ENCODE peak calls at places on chromosomes 13 and 19, in nine cellular contexts. One of them, this sample, is unnamed.

GRCh38 chr19:30009013-30009412 is 67.0 kb downstream of the URI1 start:
- DNase-seq in neural progenitor cell: no peak
- DNase-seq in amniotic stem cell: no peak
- DNase-seq in activated gamma-delta T cell treated with anti-CD3 and anti-CD28 coated beads, Interleukin-2, amount 50 U/mL, for 16 hours: no peak
- DNase-seq in activated CD8-positive, alpha-beta memory T cell treated with anti-CD3 and anti-CD28 coated beads for 48 hours: no peak
- DNase-seq in GM12864: no peak
- DNase-seq in T-cell: no peak
- DNase-seq in body of pancreas: no peak
- DNase-seq in foreskin fibroblast: no peak
- DNase-seq in this sample: no peak

GRCh38 chr19:54188224-54188871 is 1.0 kb downstream of the MBOAT7 start:
- DNase-seq in neural progenitor cell: peak
- DNase-seq in amniotic stem cell: no peak
- DNase-seq in activated gamma-delta T cell treated with anti-CD3 and anti-CD28 coated beads, Interleukin-2, amount 50 U/mL, for 16 hours: no peak
- DNase-seq in activated CD8-positive, alpha-beta memory T cell treated with anti-CD3 and anti-CD28 coated beads for 48 hours: no peak
- DNase-seq in GM12864: no peak
- DNase-seq in T-cell: peak
- DNase-seq in body of pancreas: no peak
- DNase-seq in foreskin fibroblast: peak
- DNase-seq in this sample: no peak

GRCh38 chr19:36508325-36508724 is 19.0 kb upstream of the ZNF566 start:
- DNase-seq in neural progenitor cell: no peak
- DNase-seq in amniotic stem cell: no peak
- DNase-seq in activated gamma-delta T cell treated with anti-CD3 and anti-CD28 coated beads, Interleukin-2, amount 50 U/mL, for 16 hours: no peak
- DNase-seq in activated CD8-positive, alpha-beta memory T cell treated with anti-CD3 and anti-CD28 coated beads for 48 hours: no peak
- DNase-seq in GM12864: no peak
- DNase-seq in T-cell: no peak
- DNase-seq in body of pancreas: no peak
- DNase-seq in foreskin fibroblast: no peak
- DNase-seq in this sample: no peak

GRCh38 chr19:7869453-7869909 is 4.7 kb downstream of the PRR36 start:
- DNase-seq in neural progenitor cell: peak
- DNase-seq in amniotic stem cell: no peak
- DNase-seq in activated gamma-delta T cell treated with anti-CD3 and anti-CD28 coated beads, Interleukin-2, amount 50 U/mL, for 16 hours: peak
- DNase-seq in activated CD8-positive, alpha-beta memory T cell treated with anti-CD3 and anti-CD28 coated beads for 48 hours: peak
- DNase-seq in GM12864: peak
- DNase-seq in T-cell: peak
- DNase-seq in body of pancreas: peak
- DNase-seq in foreskin fibroblast: peak
- DNase-seq in this sample: peak

GRCh38 chr13:25493930-25494707 is 122.3 kb downstream of the ATP8A2 start:
- DNase-seq in neural progenitor cell: peak
- DNase-seq in amniotic stem cell: no peak
- DNase-seq in activated gamma-delta T cell treated with anti-CD3 and anti-CD28 coated beads, Interleukin-2, amount 50 U/mL, for 16 hours: no peak
- DNase-seq in activated CD8-positive, alpha-beta memory T cell treated with anti-CD3 and anti-CD28 coated beads for 48 hours: no peak
- DNase-seq in GM12864: no peak
- DNase-seq in T-cell: no peak
- DNase-seq in body of pancreas: no peak
- DNase-seq in foreskin fibroblast: no peak
- DNase-seq in this sample: no peak

GRCh38 chr19:33676999-33677665 is 55.4 kb downstream of the CHST8 start:
- DNase-seq in neural progenitor cell: no peak
- DNase-seq in amniotic stem cell: no peak
- DNase-seq in activated gamma-delta T cell treated with anti-CD3 and anti-CD28 coated beads, Interleukin-2, amount 50 U/mL, for 16 hours: no peak
- DNase-seq in activated CD8-positive, alpha-beta memory T cell treated with anti-CD3 and anti-CD28 coated beads for 48 hours: no peak
- DNase-seq in GM12864: no peak
- DNase-seq in T-cell: no peak
- DNase-seq in body of pancreas: no peak
- DNase-seq in foreskin fibroblast: no peak
- DNase-seq in this sample: no peak

GRCh38 chr13:75318138-75318833 is 163.7 kb downstream of the TBC1D4 start:
- DNase-seq in neural progenitor cell: no peak
- DNase-seq in amniotic stem cell: no peak
- DNase-seq in activated gamma-delta T cell treated with anti-CD3 and anti-CD28 coated beads, Interleukin-2, amount 50 U/mL, for 16 hours: no peak
- DNase-seq in activated CD8-positive, alpha-beta memory T cell treated with anti-CD3 and anti-CD28 coated beads for 48 hours: no peak
- DNase-seq in GM12864: no peak
- DNase-seq in T-cell: no peak
- DNase-seq in body of pancreas: no peak
- DNase-seq in foreskin fibroblast: no peak
- DNase-seq in this sample: no peak

GRCh38 chr13:37453246-37453645 is 145.3 kb downstream of the POSTN start:
- DNase-seq in neural progenitor cell: no peak
- DNase-seq in amniotic stem cell: no peak
- DNase-seq in activated gamma-delta T cell treated with anti-CD3 and anti-CD28 coated beads, Interleukin-2, amount 50 U/mL, for 16 hours: no peak
- DNase-seq in activated CD8-positive, alpha-beta memory T cell treated with anti-CD3 and anti-CD28 coated beads for 48 hours: no peak
- DNase-seq in GM12864: no peak
- DNase-seq in T-cell: no peak
- DNase-seq in body of pancreas: no peak
- DNase-seq in foreskin fibroblast: no peak
- DNase-seq in this sample: no peak

GRCh38 chr19:10587839-10588150 is 683 bp upstream of the AP1M2 start:
- DNase-seq in neural progenitor cell: no peak
- DNase-seq in amniotic stem cell: no peak
- DNase-seq in activated gamma-delta T cell treated with anti-CD3 and anti-CD28 coated beads, Interleukin-2, amount 50 U/mL, for 16 hours: no peak
- DNase-seq in activated CD8-positive, alpha-beta memory T cell treated with anti-CD3 and anti-CD28 coated beads for 48 hours: no peak
- DNase-seq in GM12864: no peak
- DNase-seq in T-cell: no peak
- DNase-seq in body of pancreas: no peak
- DNase-seq in foreskin fibroblast: no peak
- DNase-seq in this sample: no peak

GRCh38 chr13:101554420-101555125 is 102.1 kb downstream of the ITGBL1 start:
- DNase-seq in neural progenitor cell: no peak
- DNase-seq in amniotic stem cell: no peak
- DNase-seq in activated gamma-delta T cell treated with anti-CD3 and anti-CD28 coated beads, Interleukin-2, amount 50 U/mL, for 16 hours: no peak
- DNase-seq in activated CD8-positive, alpha-beta memory T cell treated with anti-CD3 and anti-CD28 coated beads for 48 hours: no peak
- DNase-seq in GM12864: no peak
- DNase-seq in T-cell: no peak
- DNase-seq in body of pancreas: no peak
- DNase-seq in foreskin fibroblast: peak
- DNase-seq in this sample: no peak

GRCh38 chr13:98397221-98397620 is 179.7 kb downstream of the STK24 start:
- DNase-seq in neural progenitor cell: no peak
- DNase-seq in amniotic stem cell: no peak
- DNase-seq in activated gamma-delta T cell treated with anti-CD3 and anti-CD28 coated beads, Interleukin-2, amount 50 U/mL, for 16 hours: no peak
- DNase-seq in activated CD8-positive, alpha-beta memory T cell treated with anti-CD3 and anti-CD28 coated beads for 48 hours: no peak
- DNase-seq in GM12864: no peak
- DNase-seq in T-cell: no peak
- DNase-seq in body of pancreas: no peak
- DNase-seq in foreskin fibroblast: peak
- DNase-seq in this sample: no peak

GRCh38 chr13:83184150-83184475 is 698.2 kb downstream of the SLITRK1 start:
- DNase-seq in neural progenitor cell: no peak
- DNase-seq in amniotic stem cell: no peak
- DNase-seq in activated gamma-delta T cell treated with anti-CD3 and anti-CD28 coated beads, Interleukin-2, amount 50 U/mL, for 16 hours: no peak
- DNase-seq in activated CD8-positive, alpha-beta memory T cell treated with anti-CD3 and anti-CD28 coated beads for 48 hours: no peak
- DNase-seq in GM12864: no peak
- DNase-seq in T-cell: no peak
- DNase-seq in body of pancreas: no peak
- DNase-seq in foreskin fibroblast: no peak
- DNase-seq in this sample: no peak

This sample was measured in B cell.